ENCODE peak calls at places on chromosome 1, in six cellular contexts. O is left ventricle myocardium inferior, P is left lung, G is GM13977, U is choroid plexus epithelial cell, S is RWPE1. Z is an unnamed sample.

GRCh38 chr1:113913312-113913668 is 8.2 kb downstream of the DCLRE1B start:
- DNase-seq in O (no peak), P (no peak), G (no peak), U (no peak), S (no peak), Z (no peak)

GRCh38 chr1:243799908-243800307 is 50.1 kb downstream of the AKT3 start:
- DNase-seq in O (no peak), P (no peak), G (no peak), U (peak), S (no peak), Z (no peak)

GRCh38 chr1:34762474-34763141 is 3.1 kb downstream of the GJB4 start:
- DNase-seq in O (no peak), P (peak), G (no peak), U (no peak), S (peak), Z (peak)

GRCh38 chr1:116540088-116540487 is 30.7 kb downstream of the CD58 start:
- DNase-seq in O (no peak), P (no peak), G (peak), U (no peak), S (no peak), Z (no peak)

GRCh38 chr1:156310962-156311361 is 11.9 kb upstream of the VHLL start:
- DNase-seq in O (no peak), P (no peak), G (no peak), U (peak), S (no peak), Z (no peak)

GRCh38 chr1:185676969-185677368 is 57.2 kb upstream of the HMCN1 start:
- DNase-seq in O (no peak), P (no peak), G (no peak), U (no peak), S (no peak), Z (no peak)

GRCh38 chr1:85243336-85243735 is 16.1 kb downstream of the C1orf52 start:
- DNase-seq in O (no peak), P (no peak), G (no peak), U (no peak), S (no peak), Z (no peak)

GRCh38 chr1:240649733-240650700 is 38.1 kb upstream of the GREM2 start:
- DNase-seq in O (no peak), P (no peak), G (no peak), U (no peak), S (no peak), Z (no peak)

GRCh38 chr1:3054474-3054873 is 14.5 kb upstream of the PRDM16 start:
- DNase-seq in O (peak), P (peak), G (no peak), U (no peak), S (no peak), Z (no peak)

GRCh38 chr1:24111264-24111997 is 504 bp downstream of the MYOM3 start:
- DNase-seq in O (peak), P (no peak), G (no peak), U (no peak), S (no peak), Z (no peak)

GRCh38 chr1:234927968-234928635 is 200.5 kb downstream of the TOMM20 start:
- DNase-seq in O (no peak), P (no peak), G (no peak), U (peak), S (no peak), Z (no peak)

GRCh38 chr1:160862151-160863061 is at the start of gene CD244:
- DNase-seq in O (peak), P (peak), G (peak), U (no peak), S (no peak), Z (no peak)

GRCh38 chr1:118117521-118117920 is 67.5 kb downstream of the SPAG17 start:
- DNase-seq in O (no peak), P (no peak), G (no peak), U (no peak), S (no peak), Z (no peak)

GRCh38 chr1:172278478-172278877 is 142.0 kb upstream of the C1orf105 start:
- DNase-seq in O (no peak), P (no peak), G (no peak), U (peak), S (no peak), Z (no peak)

GRCh38 chr1:229058716-229059115 is 212.2 kb upstream of the RAB4A start:
- DNase-seq in O (no peak), P (peak), G (no peak), U (peak), S (no peak), Z (no peak)

GRCh38 chr1:81430955-81431646 is 369.6 kb upstream of the ADGRL2 start:
- DNase-seq in O (no peak), P (no peak), G (no peak), U (no peak), S (no peak), Z (no peak)

GRCh38 chr1:171852273-171852672 is 11.0 kb downstream of the DNM3 start:
- DNase-seq in O (no peak), P (no peak), G (no peak), U (no peak), S (no peak), Z (no peak)

GRCh38 chr1:8970870-8971337 is 25.2 kb downstream of the CA6 start:
- DNase-seq in O (no peak), P (no peak), G (peak), U (no peak), S (no peak), Z (no peak)

GRCh38 chr1:77683142-77683835 is 831 bp upstream of the ZZZ3 start:
- DNase-seq in O (peak), P (peak), G (peak), U (peak), S (peak), Z (peak)

GRCh38 chr1:119987112-119987511 is 82.3 kb downstream of the NOTCH2 start:
- DNase-seq in O (no peak), P (no peak), G (no peak), U (peak), S (peak), Z (no peak)

GRCh38 chr1:19096036-19096833 is 113.8 kb downstream of the UBR4 start:
- DNase-seq in O (no peak), P (no peak), G (no peak), U (peak), S (peak), Z (peak)
- TF ChIP-seq CTCF in O (peak), P (peak), G (peak), U (peak), S (peak), Z (peak)

GRCh38 chr1:6105218-6105679 is 59.6 kb downstream of the KCNAB2 start:
- DNase-seq in O (no peak), P (no peak), G (no peak), U (no peak), S (no peak), Z (peak)
- TF ChIP-seq CTCF in O (no peak), P (no peak), G (peak), U (no peak), S (no peak), Z (peak)

DNA sequence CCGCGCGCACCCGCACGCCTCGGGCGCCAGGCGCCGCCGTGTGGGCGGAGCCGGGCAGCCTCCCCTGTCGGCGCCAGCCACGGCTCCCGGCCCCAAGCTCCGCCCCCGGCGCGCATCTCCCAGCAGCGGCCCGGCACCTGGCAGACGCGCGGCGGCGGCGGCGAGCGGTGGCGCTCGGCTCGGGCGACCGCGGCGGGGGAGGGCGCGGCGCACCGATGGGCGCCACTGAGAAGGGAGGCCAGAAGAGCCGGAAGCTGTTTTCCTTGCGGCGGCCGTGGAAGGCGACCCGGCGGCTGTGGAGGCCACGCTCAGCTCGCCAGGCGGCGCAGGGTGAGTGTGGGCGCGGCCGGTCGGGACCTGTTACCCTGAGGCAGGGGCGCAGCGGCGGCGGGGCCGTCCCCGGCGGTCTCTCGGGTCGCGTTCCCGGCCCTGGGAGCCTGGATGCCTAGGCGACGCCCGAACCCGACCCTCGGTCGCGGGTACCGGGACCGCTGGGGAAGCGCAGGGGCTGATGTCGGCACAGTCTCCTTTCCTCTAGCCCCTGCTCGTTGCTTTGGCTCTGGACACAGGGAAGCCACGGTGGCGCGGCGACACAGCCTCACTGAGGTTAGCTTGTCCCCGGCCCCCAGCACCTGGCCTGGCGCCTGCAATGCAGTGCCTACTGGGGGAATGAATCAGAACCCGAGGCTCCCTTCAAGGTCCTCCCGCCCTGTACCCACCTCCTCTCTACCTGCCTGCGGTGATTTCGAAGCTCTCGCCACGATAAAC is 54.8 kb upstream of the DNAJC6 start:
- DNase-seq in O (peak), P (peak), G (peak), U (peak), S (peak), Z (peak)
- TF ChIP-seq CTCF in O (peak), P (no peak), G (no peak), U (no peak), S (peak), Z (no peak)

GRCh38 chr1:147919881-147920280 is 8.3 kb upstream of the GPR89B start:
- DNase-seq in O (no peak), P (no peak), G (no peak), U (no peak), S (no peak), Z (no peak)
- TF ChIP-seq CTCF in O (no peak), P (no peak), G (no peak), U (no peak), S (no peak), Z (no peak)